ENCODE peak calls at places on chromosomes 4 and X, in eight cellular contexts. W is K562, N is fibroblast of the aortic adventitia, C is PC-9, P is heart left ventricle, B is GM13976, L is psoas muscle, S is progenitor cell of endocrine pancreas. V is an unnamed sample.

GRCh38 chr4:132297346-132297745 is 851.7 kb upstream of the PCDH10 start:
- DNase-seq in N (no peak), S (no peak), W (no peak), B (no peak), L (no peak), C (no peak), P (no peak), V (no peak)

GRCh38 chrX:19005909-19006308 is 22.0 kb upstream of the PHKA2 start:
- DNase-seq in W (no peak), N (no peak), P (no peak), C (peak), S (no peak), L (no peak), B (no peak), V (no peak)

GRCh38 chr4:155967098-155967497 is 13.4 kb upstream of the CTSO start:
- DNase-seq in S (no peak), B (no peak), P (no peak), N (peak), C (no peak), W (no peak), L (no peak), V (no peak)

GRCh38 chr4:48116582-48116981 is 17.5 kb downstream of the TXK start:
- DNase-seq in L (no peak), S (no peak), P (no peak), B (no peak), W (no peak), C (no peak), N (no peak), V (no peak)

GRCh38 chr4:145679520-145679919 is 426 bp upstream of the C4orf51 start:
- DNase-seq in W (no peak), P (peak), B (no peak), S (no peak), C (peak), L (peak), N (peak), V (no peak)

GRCh38 chr4:52157641-52158316 is 106.7 kb downstream of the SPATA18 start:
- DNase-seq in P (no peak), N (no peak), W (no peak), C (no peak), S (no peak), B (no peak), L (no peak), V (no peak)

GRCh38 chr4:174479140-174479539 is 43.1 kb downstream of the HPGD start:
- DNase-seq in W (no peak), P (no peak), B (no peak), C (no peak), N (no peak), L (no peak), S (no peak), V (no peak)

GRCh38 chr4:5874811-5875465 is 17.9 kb downstream of the CRMP1 start:
- DNase-seq in L (no peak), C (no peak), B (no peak), W (no peak), S (no peak), N (peak), P (no peak), V (no peak)

GRCh38 chr4:173448103-173448502 is 49.2 kb upstream of the SCRG1 start:
- DNase-seq in S (no peak), N (peak), P (peak), B (no peak), C (no peak), L (no peak), W (no peak), V (no peak)

GRCh38 chr4:144649646-144650045 is 3.7 kb downstream of the HHIP start:
- DNase-seq in P (no peak), W (no peak), N (no peak), B (no peak), L (no peak), S (no peak), C (no peak), V (no peak)

GRCh38 chr4:188430384-188430783 is 291.1 kb downstream of the TRIML1 start:
- DNase-seq in N (no peak), S (no peak), P (no peak), B (no peak), W (no peak), L (no peak), C (no peak), V (no peak)

GRCh38 chr4:188429965-188430364 is 290.7 kb downstream of the TRIML1 start:
- DNase-seq in L (no peak), C (no peak), W (no peak), S (no peak), N (no peak), B (no peak), P (no peak), V (no peak)

GRCh38 chr4:188434686-188435085 is 295.4 kb downstream of the TRIML1 start:
- DNase-seq in W (no peak), N (no peak), S (no peak), L (no peak), B (no peak), P (no peak), C (no peak), V (no peak)

GRCh38 chr4:188433916-188434315 is 294.7 kb downstream of the TRIML1 start:
- DNase-seq in C (no peak), N (no peak), W (no peak), B (no peak), L (no peak), S (no peak), P (no peak), V (no peak)

DNA sequence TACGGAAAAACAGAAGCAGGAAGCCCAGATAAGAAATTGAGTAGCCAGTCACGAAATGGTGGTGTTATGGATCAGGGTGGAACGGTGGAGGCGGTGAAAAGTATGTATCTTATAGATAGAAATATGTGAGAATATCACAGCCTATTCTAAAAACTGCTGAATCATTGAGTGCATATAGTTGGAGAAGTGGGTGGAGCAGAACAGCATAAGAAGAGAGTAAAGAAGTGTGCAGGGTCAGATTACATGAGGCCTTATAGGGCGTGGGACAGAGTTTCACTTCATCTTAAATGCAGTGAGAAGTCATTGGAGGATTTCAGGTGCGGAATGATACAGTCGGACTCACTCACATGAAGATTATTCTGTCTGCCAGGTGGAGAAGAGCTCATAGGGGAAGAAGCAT is 293.1 kb downstream of the TRIML1 start:
- DNase-seq in S (no peak), L (no peak), C (no peak), P (no peak), B (no peak), N (no peak), W (no peak), V (no peak)
- TF ChIP-seq CTCF in S (no peak), L (no peak), C (no peak), P (no peak), B (no peak), N (no peak), W (no peak), V (no peak)

DNA sequence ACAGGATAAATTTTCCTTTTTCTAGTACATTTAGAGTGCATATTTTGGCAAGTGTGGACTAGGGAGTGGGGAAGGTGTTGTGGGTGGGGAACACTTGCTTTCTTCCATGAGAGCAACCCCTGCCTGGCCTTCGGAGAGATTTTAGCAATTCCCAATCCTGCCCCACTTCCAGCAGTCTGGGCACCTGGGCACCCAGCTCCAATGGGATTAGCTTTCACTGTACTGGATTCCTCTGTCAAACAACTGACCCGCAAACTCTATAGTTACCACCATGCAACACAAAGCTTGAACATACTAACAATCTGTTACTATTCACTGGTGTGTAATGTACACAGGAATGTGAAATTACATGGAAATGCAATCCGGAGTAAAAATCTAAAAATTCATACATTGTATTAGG is 50.3 kb downstream of the SH3RF1 start:
- DNase-seq in P (no peak), N (no peak), L (no peak), C (no peak), S (no peak), B (no peak), W (no peak), V (no peak)
- TF ChIP-seq CTCF in P (no peak), N (no peak), L (no peak), C (no peak), S (no peak), B (no peak), W (no peak), V (no peak)

DNA sequence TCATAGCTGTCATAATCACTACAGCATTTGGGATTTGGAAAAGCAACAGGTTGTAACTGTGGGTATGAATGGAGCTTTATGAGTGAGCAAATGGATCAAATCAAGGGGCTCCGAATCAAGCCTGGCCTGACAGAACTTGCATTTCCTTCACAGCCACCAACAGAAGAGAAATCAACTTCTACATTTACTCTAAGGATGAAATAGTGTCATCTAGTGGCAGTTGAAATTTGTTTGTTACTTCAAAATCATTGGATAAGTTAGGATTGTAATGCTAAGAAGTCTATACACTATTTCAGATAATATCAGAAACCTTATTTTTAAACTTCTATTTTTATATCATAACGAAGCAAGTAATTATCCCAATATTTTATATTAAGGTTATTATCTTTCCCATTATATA is 10.7 kb upstream of the WDR17 start:
- DNase-seq in C (no peak), L (no peak), N (no peak), P (no peak), W (no peak), S (no peak), B (peak), V (no peak)
- TF ChIP-seq CTCF in C (no peak), L (no peak), N (peak), P (peak), W (no peak), S (no peak), B (peak), V (no peak)

DNA sequence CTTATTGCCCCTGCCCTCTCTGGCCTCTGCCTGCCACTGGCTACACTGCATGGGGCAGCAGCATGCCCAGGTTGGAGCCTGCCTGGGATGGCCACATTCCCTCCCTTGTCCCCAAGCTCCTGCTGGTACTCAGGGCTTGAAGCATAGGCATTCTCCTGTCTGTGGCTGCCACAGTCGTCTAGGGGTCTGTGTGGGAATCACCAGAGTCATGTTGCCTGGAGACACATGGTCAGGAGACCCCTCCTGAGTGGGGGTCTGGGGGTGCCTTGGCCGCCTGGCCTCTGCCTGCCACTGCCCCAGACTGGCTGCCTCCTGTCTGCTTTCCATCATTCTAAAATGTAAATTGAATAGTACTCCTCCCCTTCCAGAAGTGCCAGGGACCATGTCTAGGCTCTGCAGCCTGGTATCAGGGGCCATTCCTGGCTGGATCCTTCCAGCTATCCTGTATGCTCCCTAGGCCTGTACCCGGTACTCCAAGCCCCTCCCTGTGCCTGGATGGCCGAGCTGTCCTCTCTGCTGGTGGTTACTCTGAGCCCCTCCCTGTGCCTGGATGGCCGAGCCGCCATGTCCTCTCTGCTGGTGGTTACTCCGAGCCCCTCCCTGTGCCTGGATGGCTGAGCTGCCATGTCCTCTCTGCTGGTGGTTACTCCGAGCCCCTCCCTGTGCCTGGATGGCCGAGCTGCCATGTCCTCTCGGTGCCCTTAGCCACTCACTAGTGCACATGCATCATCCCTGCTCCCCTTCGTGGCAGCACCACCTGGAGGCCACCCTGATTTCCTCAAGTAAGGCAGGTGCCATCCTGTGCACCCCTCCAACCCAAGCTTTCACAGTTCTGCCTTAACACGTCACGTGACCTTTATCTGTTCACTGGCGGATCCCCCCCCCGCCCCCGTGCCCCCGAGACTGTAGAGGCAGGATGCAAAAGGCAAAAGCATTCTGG is 5.5 kb upstream of the NKX1-1 start:
- DNase-seq in L (no peak), C (no peak), B (peak), S (no peak), N (no peak), P (no peak), W (no peak), V (no peak)
- TF ChIP-seq CTCF in L (no peak), C (no peak), B (no peak), S (no peak), N (no peak), P (no peak), W (no peak), V (no peak)

DNA sequence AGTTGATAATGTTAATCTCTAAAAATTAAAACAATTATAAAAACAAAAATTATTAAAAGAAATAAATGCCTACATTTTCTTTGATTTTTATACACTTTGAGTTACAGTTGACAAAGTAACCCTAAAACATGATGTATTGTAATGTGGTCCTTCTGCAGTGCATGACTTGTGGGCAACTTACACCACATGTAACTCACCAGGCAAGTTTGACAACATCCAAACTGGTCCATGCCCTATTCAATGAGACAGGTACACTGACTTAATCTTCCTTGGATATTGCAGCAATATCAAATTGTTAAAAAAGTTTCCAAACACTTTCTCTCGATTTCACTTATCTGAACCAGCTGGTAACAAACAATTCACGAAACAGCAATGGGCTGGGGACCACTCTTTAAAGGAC is 81.5 kb downstream of the FTHL17 start:
- DNase-seq in B (no peak), C (peak), P (no peak), S (no peak), W (no peak), N (no peak), L (no peak), V (no peak)
- TF ChIP-seq CTCF in B (no peak), C (no peak), P (no peak), S (no peak), W (no peak), N (no peak), L (no peak), V (no peak)

GRCh38 chr4:30380404-30380998 is 339.7 kb upstream of the PCDH7 start:
- DNase-seq in L (no peak), S (no peak), P (no peak), W (peak), C (peak), N (peak), B (peak), V (peak)
- TF ChIP-seq CTCF in L (peak), S (peak), P (peak), W (peak), C (peak), N (peak), B (peak), V (peak)

GRCh38 chr4:833731-834367 is 7.9 kb upstream of the CPLX1 start:
- DNase-seq in S (no peak), L (peak), C (no peak), N (no peak), P (no peak), W (no peak), B (no peak), V (no peak)
- TF ChIP-seq CTCF in S (no peak), L (no peak), C (no peak), N (no peak), P (no peak), W (no peak), B (no peak), V (no peak)

V was measured in endothelial cell.